ENCODE peak calls at places on chromosomes 1 and 21, in six cellular contexts. One of them, this sample, is unnamed.

GRCh38 chr1:222043444-222044292 is 301.8 kb upstream of the DUSP10 start:
- DNase-seq in B cell: no peak
- DNase-seq in WTC11: no peak
- DNase-seq in pancreas: no peak
- DNase-seq in ovary: no peak
- DNase-seq in left ventricle myocardium inferior: no peak
- DNase-seq in this sample: no peak

GRCh38 chr1:41888756-41889155 is 30.0 kb downstream of the HIVEP3 start:
- DNase-seq in B cell: no peak
- DNase-seq in WTC11: no peak
- DNase-seq in pancreas: no peak
- DNase-seq in ovary: no peak
- DNase-seq in left ventricle myocardium inferior: no peak
- DNase-seq in this sample: no peak

GRCh38 chr1:106924360-106924759 is 132.1 kb upstream of the PRMT6 start:
- DNase-seq in B cell: no peak
- DNase-seq in WTC11: peak
- DNase-seq in pancreas: no peak
- DNase-seq in ovary: no peak
- DNase-seq in left ventricle myocardium inferior: no peak
- DNase-seq in this sample: no peak

GRCh38 chr1:6599141-6599975 is 3.3 kb downstream of the KLHL21 start:
- DNase-seq in B cell: peak
- DNase-seq in WTC11: no peak
- DNase-seq in pancreas: peak
- DNase-seq in ovary: no peak
- DNase-seq in left ventricle myocardium inferior: no peak
- DNase-seq in this sample: no peak

GRCh38 chr1:93694833-93695232 is 13.2 kb upstream of the BCAR3 start:
- DNase-seq in B cell: no peak
- DNase-seq in WTC11: no peak
- DNase-seq in pancreas: no peak
- DNase-seq in ovary: no peak
- DNase-seq in left ventricle myocardium inferior: no peak
- DNase-seq in this sample: no peak

GRCh38 chr1:159823401-159823800 is 3.3 kb upstream of the SLAMF8 start:
- DNase-seq in B cell: no peak
- DNase-seq in WTC11: no peak
- DNase-seq in pancreas: no peak
- DNase-seq in ovary: no peak
- DNase-seq in left ventricle myocardium inferior: no peak
- DNase-seq in this sample: no peak

GRCh38 chr1:18606443-18607288 is 24.0 kb upstream of the PAX7 start:
- DNase-seq in B cell: no peak
- DNase-seq in WTC11: no peak
- DNase-seq in pancreas: no peak
- DNase-seq in ovary: no peak
- DNase-seq in left ventricle myocardium inferior: no peak
- DNase-seq in this sample: no peak

GRCh38 chr1:212293579-212293978 is 8.4 kb downstream of the PPP2R5A start:
- DNase-seq in B cell: no peak
- DNase-seq in WTC11: no peak
- DNase-seq in pancreas: no peak
- DNase-seq in ovary: no peak
- DNase-seq in left ventricle myocardium inferior: no peak
- DNase-seq in this sample: no peak

GRCh38 chr1:40783001-40783905 is at the start of gene KCNQ4:
- DNase-seq in B cell: no peak
- DNase-seq in WTC11: peak
- DNase-seq in pancreas: peak
- DNase-seq in ovary: peak
- DNase-seq in left ventricle myocardium inferior: peak
- DNase-seq in this sample: no peak

GRCh38 chr1:150551784-150552691 is 2.8 kb downstream of the ADAMTSL4 start:
- DNase-seq in B cell: no peak
- DNase-seq in WTC11: no peak
- DNase-seq in pancreas: no peak
- DNase-seq in ovary: peak
- DNase-seq in left ventricle myocardium inferior: peak
- DNase-seq in this sample: no peak

GRCh38 chr21:38954450-38955059 is 148.8 kb downstream of the ETS2 start:
- DNase-seq in B cell: no peak
- DNase-seq in WTC11: no peak
- DNase-seq in pancreas: no peak
- DNase-seq in ovary: no peak
- DNase-seq in left ventricle myocardium inferior: no peak
- DNase-seq in this sample: no peak

GRCh38 chr1:101276818-101277217 is 40.0 kb downstream of the S1PR1 start:
- DNase-seq in B cell: no peak
- DNase-seq in WTC11: no peak
- DNase-seq in pancreas: no peak
- DNase-seq in ovary: no peak
- DNase-seq in left ventricle myocardium inferior: no peak
- DNase-seq in this sample: no peak

GRCh38 chr1:24828887-24829192 is 83.6 kb downstream of the CLIC4 start:
- DNase-seq in B cell: no peak
- DNase-seq in WTC11: no peak
- DNase-seq in pancreas: no peak
- DNase-seq in ovary: no peak
- DNase-seq in left ventricle myocardium inferior: no peak
- DNase-seq in this sample: no peak

GRCh38 chr1:116454940-116455339 is 81.9 kb downstream of the ATP1A1 start:
- DNase-seq in B cell: no peak
- DNase-seq in WTC11: no peak
- DNase-seq in pancreas: no peak
- DNase-seq in ovary: no peak
- DNase-seq in left ventricle myocardium inferior: no peak
- DNase-seq in this sample: no peak

GRCh38 chr1:227890451-227891222 is 57.1 kb downstream of the WNT9A start:
- DNase-seq in B cell: no peak
- DNase-seq in WTC11: no peak
- DNase-seq in pancreas: peak
- DNase-seq in ovary: peak
- DNase-seq in left ventricle myocardium inferior: no peak
- DNase-seq in this sample: no peak

GRCh38 chr1:188367669-188368068 is 1538.9 kb downstream of the PLA2G4A start:
- DNase-seq in B cell: no peak
- DNase-seq in WTC11: no peak
- DNase-seq in pancreas: no peak
- DNase-seq in ovary: no peak
- DNase-seq in left ventricle myocardium inferior: no peak
- DNase-seq in this sample: no peak

GRCh38 chr1:15975358-15975804 is 520 bp downstream of the ZBTB17 start:
- DNase-seq in B cell: peak
- DNase-seq in WTC11: peak
- DNase-seq in pancreas: no peak
- DNase-seq in ovary: no peak
- DNase-seq in left ventricle myocardium inferior: peak
- DNase-seq in this sample: no peak

GRCh38 chr1:20411196-20411980 is 74.6 kb downstream of the CAMK2N1 start:
- DNase-seq in B cell: no peak
- DNase-seq in WTC11: no peak
- DNase-seq in pancreas: no peak
- DNase-seq in ovary: no peak
- DNase-seq in left ventricle myocardium inferior: no peak
- DNase-seq in this sample: no peak

GRCh38 chr1:228082260-228082974 is at the start of gene ARF1:
- DNase-seq in B cell: peak
- DNase-seq in WTC11: peak
- DNase-seq in pancreas: peak
- DNase-seq in ovary: peak
- DNase-seq in left ventricle myocardium inferior: peak
- DNase-seq in this sample: peak

GRCh38 chr1:96236156-96236739 is 485.3 kb upstream of the PTBP2 start:
- DNase-seq in B cell: no peak
- DNase-seq in WTC11: peak
- DNase-seq in pancreas: no peak
- DNase-seq in ovary: no peak
- DNase-seq in left ventricle myocardium inferior: no peak
- DNase-seq in this sample: peak

GRCh38 chr1:208183977-208184901 is 59.9 kb downstream of the PLXNA2 start:
- DNase-seq in B cell: no peak
- DNase-seq in WTC11: no peak
- DNase-seq in pancreas: no peak
- DNase-seq in ovary: no peak
- DNase-seq in left ventricle myocardium inferior: no peak
- DNase-seq in this sample: no peak

GRCh38 chr1:63322248-63322943 is at the start of gene FOXD3:
- DNase-seq in B cell: no peak
- DNase-seq in WTC11: peak
- DNase-seq in pancreas: peak
- DNase-seq in ovary: peak
- DNase-seq in left ventricle myocardium inferior: peak
- DNase-seq in this sample: no peak

GRCh38 chr1:21899267-21899810 is 37.8 kb downstream of the HSPG2 start:
- DNase-seq in B cell: no peak
- DNase-seq in WTC11: no peak
- DNase-seq in pancreas: no peak
- DNase-seq in ovary: no peak
- DNase-seq in left ventricle myocardium inferior: no peak
- DNase-seq in this sample: no peak

GRCh38 chr1:236480758-236481436 is 42.9 kb upstream of the LGALS8 start:
- DNase-seq in B cell: no peak
- DNase-seq in WTC11: no peak
- DNase-seq in pancreas: no peak
- DNase-seq in ovary: no peak
- DNase-seq in left ventricle myocardium inferior: no peak
- DNase-seq in this sample: no peak

GRCh38 chr1:230101556-230101955 is 34.5 kb downstream of the GALNT2 start:
- DNase-seq in B cell: no peak
- DNase-seq in WTC11: no peak
- DNase-seq in pancreas: no peak
- DNase-seq in ovary: no peak
- DNase-seq in left ventricle myocardium inferior: no peak
- DNase-seq in this sample: no peak

GRCh38 chr1:180571832-180572636 is 13.3 kb downstream of the OVAAL start:
- DNase-seq in B cell: no peak
- DNase-seq in WTC11: no peak
- DNase-seq in pancreas: no peak
- DNase-seq in ovary: no peak
- DNase-seq in left ventricle myocardium inferior: no peak
- DNase-seq in this sample: no peak

GRCh38 chr1:5734996-5735395 is 257.2 kb downstream of the NPHP4 start:
- DNase-seq in B cell: no peak
- DNase-seq in WTC11: peak
- DNase-seq in pancreas: peak
- DNase-seq in ovary: no peak
- DNase-seq in left ventricle myocardium inferior: no peak
- DNase-seq in this sample: no peak

GRCh38 chr1:40818264-40818961 is 34.8 kb downstream of the KCNQ4 start:
- DNase-seq in B cell: peak
- DNase-seq in WTC11: peak
- DNase-seq in pancreas: no peak
- DNase-seq in ovary: peak
- DNase-seq in left ventricle myocardium inferior: peak
- DNase-seq in this sample: no peak

GRCh38 chr1:234148816-234149215 is 224.4 kb upstream of the COA6 start:
- DNase-seq in B cell: no peak
- DNase-seq in WTC11: no peak
- DNase-seq in pancreas: no peak
- DNase-seq in ovary: no peak
- DNase-seq in left ventricle myocardium inferior: no peak
- DNase-seq in this sample: no peak

GRCh38 chr1:116134178-116134773 is 23.1 kb downstream of the MAB21L3 start:
- DNase-seq in B cell: no peak
- DNase-seq in WTC11: no peak
- DNase-seq in pancreas: no peak
- DNase-seq in ovary: no peak
- DNase-seq in left ventricle myocardium inferior: no peak
- DNase-seq in this sample: no peak

GRCh38 chr1:98924971-98925370 is 79.7 kb downstream of the PLPPR5 start:
- DNase-seq in B cell: no peak
- DNase-seq in WTC11: no peak
- DNase-seq in pancreas: no peak
- DNase-seq in ovary: no peak
- DNase-seq in left ventricle myocardium inferior: no peak
- DNase-seq in this sample: no peak

GRCh38 chr1:204190212-204191211 is 5.8 kb downstream of the KISS1 start:
- DNase-seq in B cell: no peak
- DNase-seq in WTC11: peak
- DNase-seq in pancreas: peak
- DNase-seq in ovary: peak
- DNase-seq in left ventricle myocardium inferior: no peak
- DNase-seq in this sample: no peak

GRCh38 chr1:164591858-164592257 is 32.9 kb downstream of the PBX1 start:
- DNase-seq in B cell: no peak
- DNase-seq in WTC11: no peak
- DNase-seq in pancreas: no peak
- DNase-seq in ovary: no peak
- DNase-seq in left ventricle myocardium inferior: no peak
- DNase-seq in this sample: no peak

GRCh38 chr1:47676311-47677054 is 238.6 kb downstream of the FOXD2 start:
- DNase-seq in B cell: peak
- DNase-seq in WTC11: no peak
- DNase-seq in pancreas: no peak
- DNase-seq in ovary: no peak
- DNase-seq in left ventricle myocardium inferior: no peak
- DNase-seq in this sample: no peak
- TF ChIP-seq CTCF in B cell: no peak
- TF ChIP-seq CTCF in WTC11: no peak
- TF ChIP-seq CTCF in pancreas: no peak
- TF ChIP-seq CTCF in ovary: no peak
- TF ChIP-seq CTCF in left ventricle myocardium inferior: no peak
- TF ChIP-seq CTCF in this sample: no peak

GRCh38 chr1:31843506-31843905 is 27.7 kb upstream of the SPOCD1 start:
- DNase-seq in B cell: no peak
- DNase-seq in WTC11: no peak
- DNase-seq in pancreas: no peak
- DNase-seq in ovary: no peak
- DNase-seq in left ventricle myocardium inferior: no peak
- DNase-seq in this sample: no peak
- TF ChIP-seq CTCF in B cell: no peak
- TF ChIP-seq CTCF in WTC11: no peak
- TF ChIP-seq CTCF in pancreas: no peak
- TF ChIP-seq CTCF in ovary: no peak
- TF ChIP-seq CTCF in left ventricle myocardium inferior: no peak
- TF ChIP-seq CTCF in this sample: no peak

DNA sequence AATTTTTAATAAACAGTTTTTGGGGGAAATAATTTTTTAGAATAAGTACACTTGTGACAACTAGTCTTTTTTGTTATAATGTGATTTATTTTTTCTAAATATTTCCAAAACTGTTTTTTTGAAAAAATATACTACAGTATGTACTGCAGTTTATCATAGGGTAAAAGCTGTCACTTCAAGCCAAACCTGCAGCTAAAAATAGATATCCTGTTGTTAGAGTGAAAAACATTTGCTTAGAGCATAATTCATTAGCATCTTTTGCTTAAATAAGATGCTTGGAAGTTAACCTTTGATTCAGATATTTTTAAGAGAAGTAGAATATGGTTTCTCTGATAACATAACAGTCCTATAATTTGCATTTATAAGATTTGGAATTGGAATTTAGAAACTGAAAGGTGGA is 21.5 kb downstream of the PRKACB start:
- DNase-seq in B cell: no peak
- DNase-seq in WTC11: no peak
- DNase-seq in pancreas: no peak
- DNase-seq in ovary: no peak
- DNase-seq in left ventricle myocardium inferior: no peak
- DNase-seq in this sample: no peak
- TF ChIP-seq CTCF in B cell: no peak
- TF ChIP-seq CTCF in WTC11: no peak
- TF ChIP-seq CTCF in pancreas: no peak
- TF ChIP-seq CTCF in ovary: no peak
- TF ChIP-seq CTCF in left ventricle myocardium inferior: no peak
- TF ChIP-seq CTCF in this sample: no peak

GRCh38 chr1:8902765-8903164 is 24.3 kb upstream of the ENO1 start:
- DNase-seq in B cell: no peak
- DNase-seq in WTC11: no peak
- DNase-seq in pancreas: no peak
- DNase-seq in ovary: no peak
- DNase-seq in left ventricle myocardium inferior: no peak
- DNase-seq in this sample: no peak
- TF ChIP-seq CTCF in B cell: no peak
- TF ChIP-seq CTCF in WTC11: no peak
- TF ChIP-seq CTCF in pancreas: no peak
- TF ChIP-seq CTCF in ovary: no peak
- TF ChIP-seq CTCF in left ventricle myocardium inferior: no peak
- TF ChIP-seq CTCF in this sample: no peak

This sample was measured in LNCaP clone FGC.